ENCODE peak calls at places on chromosomes 12 and 14, in six cellular contexts. One of them, this sample, is unnamed.

GRCh38 chr14:100622234-100622633 is 35.0 kb upstream of the BEGAIN start:
- DNase-seq in testis: no peak
- DNase-seq in A549: no peak
- DNase-seq in H1: no peak
- DNase-seq in stomach: no peak
- DNase-seq in endothelial cell of umbilical vein: no peak
- DNase-seq in this sample: peak

GRCh38 chr14:55936691-55937090 is 181.5 kb upstream of the PELI2 start:
- DNase-seq in stomach: peak
- DNase-seq in H1: no peak
- DNase-seq in A549: no peak
- DNase-seq in testis: no peak
- DNase-seq in endothelial cell of umbilical vein: no peak
- DNase-seq in this sample: no peak

GRCh38 chr12:113315358-113315757 is 19.6 kb downstream of the SLC8B1 start:
- DNase-seq in testis: no peak
- DNase-seq in A549: no peak
- DNase-seq in endothelial cell of umbilical vein: no peak
- DNase-seq in H1: no peak
- DNase-seq in stomach: no peak
- DNase-seq in this sample: no peak

GRCh38 chr14:100221419-100222218 is 17.3 kb upstream of the YY1 start:
- DNase-seq in testis: peak
- DNase-seq in stomach: peak
- DNase-seq in endothelial cell of umbilical vein: peak
- DNase-seq in H1: no peak
- DNase-seq in A549: no peak
- DNase-seq in this sample: peak

GRCh38 chr14:105087963-105088811 is 23.0 kb upstream of the GPR132 start:
- DNase-seq in H1: no peak
- DNase-seq in stomach: peak
- DNase-seq in endothelial cell of umbilical vein: no peak
- DNase-seq in testis: peak
- DNase-seq in A549: peak
- DNase-seq in this sample: peak

GRCh38 chr14:103905861-103906456 is 22.3 kb upstream of the TDRD9 start:
- DNase-seq in testis: no peak
- DNase-seq in H1: peak
- DNase-seq in A549: no peak
- DNase-seq in stomach: no peak
- DNase-seq in endothelial cell of umbilical vein: peak
- DNase-seq in this sample: peak

GRCh38 chr12:57840701-57841100 is 5.8 kb downstream of the CTDSP2 start:
- DNase-seq in testis: peak
- DNase-seq in A549: no peak
- DNase-seq in stomach: peak
- DNase-seq in endothelial cell of umbilical vein: peak
- DNase-seq in H1: no peak
- DNase-seq in this sample: no peak

GRCh38 chr12:75086086-75087038 is 123.3 kb downstream of the KCNC2 start:
- DNase-seq in endothelial cell of umbilical vein: no peak
- DNase-seq in A549: no peak
- DNase-seq in testis: no peak
- DNase-seq in H1: no peak
- DNase-seq in stomach: no peak
- DNase-seq in this sample: no peak

GRCh38 chr14:76720382-76720813 is 40.9 kb upstream of the VASH1 start:
- DNase-seq in testis: peak
- DNase-seq in H1: no peak
- DNase-seq in endothelial cell of umbilical vein: peak
- DNase-seq in stomach: peak
- DNase-seq in A549: no peak
- DNase-seq in this sample: peak

GRCh38 chr14:26394114-26394855 is 203.5 kb downstream of the NOVA1 start:
- DNase-seq in endothelial cell of umbilical vein: peak
- DNase-seq in testis: no peak
- DNase-seq in A549: no peak
- DNase-seq in H1: no peak
- DNase-seq in stomach: peak
- DNase-seq in this sample: no peak

GRCh38 chr12:106248849-106249371 is 1.1 kb upstream of the CKAP4 start:
- DNase-seq in testis: no peak
- DNase-seq in A549: no peak
- DNase-seq in endothelial cell of umbilical vein: peak
- DNase-seq in stomach: no peak
- DNase-seq in H1: no peak
- DNase-seq in this sample: peak

GRCh38 chr12:88235183-88235833 is 93.2 kb downstream of the TMTC3 start:
- DNase-seq in H1: no peak
- DNase-seq in endothelial cell of umbilical vein: no peak
- DNase-seq in A549: no peak
- DNase-seq in stomach: no peak
- DNase-seq in testis: no peak
- DNase-seq in this sample: no peak

GRCh38 chr14:102962111-102962627 is 39.7 kb downstream of the AMN start:
- DNase-seq in testis: no peak
- DNase-seq in stomach: no peak
- DNase-seq in endothelial cell of umbilical vein: no peak
- DNase-seq in H1: no peak
- DNase-seq in A549: no peak
- DNase-seq in this sample: no peak

GRCh38 chr12:114746297-114747074 is 62.5 kb upstream of the TBX3 start:
- DNase-seq in H1: no peak
- DNase-seq in stomach: no peak
- DNase-seq in testis: no peak
- DNase-seq in endothelial cell of umbilical vein: no peak
- DNase-seq in A549: no peak
- DNase-seq in this sample: no peak

GRCh38 chr12:26767116-26767515 is 65.9 kb downstream of the ITPR2 start:
- DNase-seq in H1: no peak
- DNase-seq in endothelial cell of umbilical vein: peak
- DNase-seq in testis: no peak
- DNase-seq in stomach: no peak
- DNase-seq in A549: no peak
- DNase-seq in this sample: no peak

GRCh38 chr12:67531051-67531450 is 117.5 kb upstream of the DYRK2 start:
- DNase-seq in H1: no peak
- DNase-seq in A549: no peak
- DNase-seq in endothelial cell of umbilical vein: no peak
- DNase-seq in testis: no peak
- DNase-seq in stomach: no peak
- DNase-seq in this sample: no peak

GRCh38 chr12:57899010-57899662 is 42.2 kb upstream of the ATP23 start:
- DNase-seq in stomach: peak
- DNase-seq in H1: no peak
- DNase-seq in A549: no peak
- DNase-seq in testis: no peak
- DNase-seq in endothelial cell of umbilical vein: peak
- DNase-seq in this sample: peak

GRCh38 chr14:53306926-53307325 is 153.8 kb upstream of the DDHD1 start:
- DNase-seq in stomach: no peak
- DNase-seq in testis: peak
- DNase-seq in A549: no peak
- DNase-seq in endothelial cell of umbilical vein: no peak
- DNase-seq in H1: no peak
- DNase-seq in this sample: no peak

GRCh38 chr12:31900271-31900670 is 58.9 kb upstream of the RESF1 start:
- DNase-seq in endothelial cell of umbilical vein: no peak
- DNase-seq in A549: no peak
- DNase-seq in H1: no peak
- DNase-seq in testis: no peak
- DNase-seq in stomach: no peak
- DNase-seq in this sample: no peak

GRCh38 chr14:89504084-89504483 is 87.1 kb upstream of the FOXN3 start:
- DNase-seq in A549: no peak
- DNase-seq in stomach: no peak
- DNase-seq in endothelial cell of umbilical vein: no peak
- DNase-seq in testis: no peak
- DNase-seq in H1: no peak
- DNase-seq in this sample: peak

GRCh38 chr14:85235868-85236267 is 294.1 kb upstream of the FLRT2 start:
- DNase-seq in endothelial cell of umbilical vein: peak
- DNase-seq in testis: no peak
- DNase-seq in stomach: no peak
- DNase-seq in H1: no peak
- DNase-seq in A549: no peak
- DNase-seq in this sample: no peak

GRCh38 chr14:85247071-85247470 is 282.9 kb upstream of the FLRT2 start:
- DNase-seq in testis: no peak
- DNase-seq in A549: no peak
- DNase-seq in stomach: no peak
- DNase-seq in endothelial cell of umbilical vein: no peak
- DNase-seq in H1: no peak
- DNase-seq in this sample: no peak

GRCh38 chr14:85243306-85243705 is 286.6 kb upstream of the FLRT2 start:
- DNase-seq in stomach: no peak
- DNase-seq in endothelial cell of umbilical vein: no peak
- DNase-seq in H1: no peak
- DNase-seq in A549: no peak
- DNase-seq in testis: no peak
- DNase-seq in this sample: no peak

DNA sequence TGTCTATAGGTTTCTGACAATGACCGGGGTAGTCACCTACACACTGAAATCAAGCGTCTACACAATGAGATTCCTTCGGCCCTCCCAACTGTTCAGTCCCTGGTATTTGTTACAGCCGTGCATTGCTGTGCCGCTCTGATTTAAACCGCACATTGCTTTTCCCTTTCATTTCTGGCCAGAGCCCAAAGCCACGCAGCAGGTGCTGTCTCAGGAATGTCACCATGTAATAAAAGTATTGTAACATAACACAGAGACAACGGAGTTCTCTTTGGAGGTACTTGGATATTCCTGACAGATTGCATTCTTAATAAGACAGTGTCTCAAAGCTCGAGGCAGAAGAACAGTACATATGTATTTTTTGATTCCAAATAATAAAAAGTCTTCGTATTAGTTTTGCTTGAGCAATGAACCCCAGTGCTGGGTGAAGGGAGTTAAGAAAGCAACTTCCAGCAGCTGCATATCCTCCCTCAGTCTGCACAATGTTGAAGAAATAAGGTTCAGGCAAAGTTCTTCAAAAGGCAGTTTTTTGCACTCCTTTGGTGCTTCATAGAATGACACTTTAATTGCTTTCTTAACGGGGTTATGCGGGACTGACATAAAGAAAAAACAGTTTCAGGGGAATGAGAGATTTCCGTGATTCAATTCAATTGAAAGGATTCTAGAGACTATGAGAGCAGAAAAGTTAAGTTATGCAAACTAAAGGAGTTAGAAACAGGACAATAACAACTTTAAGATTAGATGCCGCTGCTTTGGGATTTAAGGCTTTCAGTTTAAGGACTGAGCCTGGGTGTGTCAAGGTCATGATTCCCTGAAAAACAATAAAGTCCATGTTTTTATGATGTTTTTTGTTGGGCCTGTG is 288.7 kb upstream of the FLRT2 start:
- DNase-seq in endothelial cell of umbilical vein: peak
- DNase-seq in testis: no peak
- DNase-seq in H1: no peak
- DNase-seq in stomach: no peak
- DNase-seq in A549: no peak
- DNase-seq in this sample: no peak
- TF ChIP-seq CTCF in endothelial cell of umbilical vein: no peak
- TF ChIP-seq CTCF in testis: no peak
- TF ChIP-seq CTCF in H1: no peak
- TF ChIP-seq CTCF in stomach: no peak
- TF ChIP-seq CTCF in A549: no peak
- TF ChIP-seq CTCF in this sample: no peak

DNA sequence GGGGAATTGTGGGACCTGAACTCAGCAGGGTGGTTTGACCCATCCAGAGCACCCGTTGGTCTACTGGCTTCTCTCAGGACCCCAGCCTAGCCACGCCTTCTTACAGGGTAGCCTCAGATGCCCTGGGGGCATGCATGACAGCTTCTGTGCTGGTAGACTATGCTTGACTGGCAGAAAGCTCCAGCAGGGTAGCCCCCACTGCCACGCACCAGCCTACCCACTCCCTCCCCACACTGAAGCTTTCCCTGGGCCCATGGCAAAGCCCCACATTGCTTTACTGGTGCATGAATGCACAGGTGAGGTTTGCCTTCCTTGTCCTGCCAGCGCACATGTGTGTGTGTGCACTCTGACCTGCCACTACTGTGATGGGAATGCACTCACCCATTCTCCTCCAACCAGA is 772.2 kb downstream of the LRFN5 start:
- DNase-seq in H1: no peak
- DNase-seq in A549: no peak
- DNase-seq in endothelial cell of umbilical vein: no peak
- DNase-seq in testis: no peak
- DNase-seq in stomach: no peak
- DNase-seq in this sample: peak
- TF ChIP-seq POLR2A in H1: no peak
- TF ChIP-seq POLR2A in A549: no peak
- TF ChIP-seq POLR2A in endothelial cell of umbilical vein: no peak
- TF ChIP-seq POLR2A in testis: no peak
- TF ChIP-seq POLR2A in stomach: no peak
- TF ChIP-seq POLR2A in this sample: no peak

DNA sequence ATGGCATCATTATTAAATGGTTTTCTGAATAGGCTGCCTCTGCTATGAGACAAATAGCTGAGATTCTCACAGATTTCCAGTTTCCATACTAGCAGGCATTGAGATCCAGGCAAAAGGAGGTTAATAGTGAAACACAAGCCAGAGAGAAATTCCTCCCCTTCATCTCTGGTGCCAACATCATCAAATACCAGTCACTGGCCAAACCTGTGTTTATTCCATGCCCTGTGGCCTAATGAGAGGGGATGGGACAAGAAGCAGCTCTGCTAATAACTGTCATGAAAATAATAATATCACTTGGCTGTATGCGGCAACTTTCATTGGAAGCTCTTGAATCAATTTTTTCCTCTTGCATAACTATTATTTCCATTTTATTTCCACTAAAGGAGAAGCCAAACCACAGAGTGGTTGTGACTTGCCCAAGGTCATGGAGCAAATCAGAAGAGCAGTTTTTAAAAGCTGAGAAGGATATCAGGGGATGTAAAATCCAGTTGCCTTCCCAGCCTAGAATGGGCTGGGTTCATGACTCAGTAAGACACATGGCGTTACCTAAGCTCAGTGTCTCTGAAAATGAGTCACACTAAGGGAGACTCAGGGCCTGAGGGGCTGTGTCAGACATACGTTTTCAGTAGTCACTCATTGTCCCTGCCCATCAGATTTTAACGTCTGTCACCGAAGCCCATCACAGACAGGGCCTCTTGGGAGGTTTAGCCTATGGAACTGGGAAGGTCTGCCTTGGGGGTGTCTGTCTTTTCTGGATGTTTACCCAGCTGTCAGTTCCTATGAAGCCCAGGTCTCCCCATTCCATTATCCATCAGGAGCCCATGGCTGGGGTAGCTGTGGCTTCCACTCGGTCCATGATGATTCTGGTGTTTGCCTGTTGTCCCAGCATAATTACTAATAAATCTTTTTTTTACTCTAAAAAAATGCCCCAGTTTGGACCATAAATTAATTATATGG is 208.8 kb upstream of the EEA1 start:
- DNase-seq in stomach: no peak
- DNase-seq in H1: no peak
- DNase-seq in testis: no peak
- DNase-seq in endothelial cell of umbilical vein: no peak
- DNase-seq in A549: peak
- DNase-seq in this sample: no peak
- H3K4me3 ChIP-seq in stomach: no peak
- H3K4me3 ChIP-seq in H1: no peak
- H3K4me3 ChIP-seq in testis: no peak
- H3K4me3 ChIP-seq in endothelial cell of umbilical vein: no peak
- H3K4me3 ChIP-seq in A549: no peak
- H3K4me3 ChIP-seq in this sample: no peak

GRCh38 chr14:67579636-67580035 is 20.4 kb downstream of the PIGH start:
- DNase-seq in testis: no peak
- DNase-seq in endothelial cell of umbilical vein: no peak
- DNase-seq in H1: no peak
- DNase-seq in stomach: no peak
- DNase-seq in A549: no peak
- DNase-seq in this sample: peak
- TF ChIP-seq CTCF in testis: no peak
- TF ChIP-seq CTCF in endothelial cell of umbilical vein: no peak
- TF ChIP-seq CTCF in H1: no peak
- TF ChIP-seq CTCF in stomach: no peak
- TF ChIP-seq CTCF in A549: no peak
- TF ChIP-seq CTCF in this sample: no peak